ENCODE peak calls at places on chromosomes 16 and 17, in seven cellular contexts. One of them, this sample, is unnamed.

GRCh38 chr16:89623511-89624232 is 10.2 kb downstream of the DPEP1 start:
- DNase-seq in activated T-cell treated with anti-CD3 and anti-CD28 coated beads for 24 hours: no peak
- DNase-seq in IMR-90: no peak
- DNase-seq in Daoy: no peak
- DNase-seq in heart right ventricle: no peak
- DNase-seq in smooth muscle cell of the brain vasculature: no peak
- DNase-seq in stimulated activated CD8-positive, alpha-beta memory T cell treated with anti-CD3 and anti-CD28 coated beads, Interleukin-7, amount 100 ng/mL, for 24 hours: no peak
- DNase-seq in this sample: no peak

GRCh38 chr16:88376053-88376834 is 6.5 kb upstream of the ZNF469 start:
- DNase-seq in stimulated activated CD8-positive, alpha-beta memory T cell treated with anti-CD3 and anti-CD28 coated beads, Interleukin-7, amount 100 ng/mL, for 24 hours: no peak
- DNase-seq in Daoy: no peak
- DNase-seq in smooth muscle cell of the brain vasculature: no peak
- DNase-seq in activated T-cell treated with anti-CD3 and anti-CD28 coated beads for 24 hours: no peak
- DNase-seq in IMR-90: no peak
- DNase-seq in heart right ventricle: no peak
- DNase-seq in this sample: no peak

GRCh38 chr17:28937044-28937729 is 14.1 kb downstream of the PHF12 start:
- DNase-seq in Daoy: no peak
- DNase-seq in stimulated activated CD8-positive, alpha-beta memory T cell treated with anti-CD3 and anti-CD28 coated beads, Interleukin-7, amount 100 ng/mL, for 24 hours: no peak
- DNase-seq in IMR-90: peak
- DNase-seq in activated T-cell treated with anti-CD3 and anti-CD28 coated beads for 24 hours: no peak
- DNase-seq in heart right ventricle: no peak
- DNase-seq in smooth muscle cell of the brain vasculature: no peak
- DNase-seq in this sample: no peak

GRCh38 chr17:28549274-28550132 is 2.9 kb downstream of the UNC119 start:
- DNase-seq in heart right ventricle: no peak
- DNase-seq in smooth muscle cell of the brain vasculature: no peak
- DNase-seq in IMR-90: no peak
- DNase-seq in Daoy: no peak
- DNase-seq in stimulated activated CD8-positive, alpha-beta memory T cell treated with anti-CD3 and anti-CD28 coated beads, Interleukin-7, amount 100 ng/mL, for 24 hours: no peak
- DNase-seq in activated T-cell treated with anti-CD3 and anti-CD28 coated beads for 24 hours: peak
- DNase-seq in this sample: no peak

GRCh38 chr16:22116095-22116700 is 23.9 kb downstream of the VWA3A start:
- DNase-seq in stimulated activated CD8-positive, alpha-beta memory T cell treated with anti-CD3 and anti-CD28 coated beads, Interleukin-7, amount 100 ng/mL, for 24 hours: no peak
- DNase-seq in Daoy: no peak
- DNase-seq in activated T-cell treated with anti-CD3 and anti-CD28 coated beads for 24 hours: no peak
- DNase-seq in smooth muscle cell of the brain vasculature: no peak
- DNase-seq in heart right ventricle: no peak
- DNase-seq in IMR-90: no peak
- DNase-seq in this sample: no peak

GRCh38 chr16:79172306-79172705 is 428.2 kb downstream of the MAF start:
- DNase-seq in activated T-cell treated with anti-CD3 and anti-CD28 coated beads for 24 hours: no peak
- DNase-seq in stimulated activated CD8-positive, alpha-beta memory T cell treated with anti-CD3 and anti-CD28 coated beads, Interleukin-7, amount 100 ng/mL, for 24 hours: no peak
- DNase-seq in smooth muscle cell of the brain vasculature: no peak
- DNase-seq in IMR-90: no peak
- DNase-seq in heart right ventricle: no peak
- DNase-seq in Daoy: no peak
- DNase-seq in this sample: no peak

GRCh38 chr17:76735006-76735405 is 2.1 kb downstream of the SRSF2 start:
- DNase-seq in IMR-90: peak
- DNase-seq in activated T-cell treated with anti-CD3 and anti-CD28 coated beads for 24 hours: no peak
- DNase-seq in Daoy: peak
- DNase-seq in smooth muscle cell of the brain vasculature: no peak
- DNase-seq in stimulated activated CD8-positive, alpha-beta memory T cell treated with anti-CD3 and anti-CD28 coated beads, Interleukin-7, amount 100 ng/mL, for 24 hours: no peak
- DNase-seq in heart right ventricle: no peak
- DNase-seq in this sample: no peak

GRCh38 chr16:72963921-72964320 is 84.0 kb downstream of the ZFHX3 start:
- DNase-seq in activated T-cell treated with anti-CD3 and anti-CD28 coated beads for 24 hours: no peak
- DNase-seq in IMR-90: peak
- DNase-seq in heart right ventricle: no peak
- DNase-seq in smooth muscle cell of the brain vasculature: no peak
- DNase-seq in Daoy: no peak
- DNase-seq in stimulated activated CD8-positive, alpha-beta memory T cell treated with anti-CD3 and anti-CD28 coated beads, Interleukin-7, amount 100 ng/mL, for 24 hours: no peak
- DNase-seq in this sample: no peak

GRCh38 chr16:58024673-58025350 is 742 bp upstream of the MMP15 start:
- DNase-seq in heart right ventricle: peak
- DNase-seq in Daoy: no peak
- DNase-seq in IMR-90: no peak
- DNase-seq in smooth muscle cell of the brain vasculature: no peak
- DNase-seq in activated T-cell treated with anti-CD3 and anti-CD28 coated beads for 24 hours: no peak
- DNase-seq in stimulated activated CD8-positive, alpha-beta memory T cell treated with anti-CD3 and anti-CD28 coated beads, Interleukin-7, amount 100 ng/mL, for 24 hours: no peak
- DNase-seq in this sample: peak

GRCh38 chr17:77898521-77899434 is 59.7 kb upstream of the TNRC6C start:
- DNase-seq in activated T-cell treated with anti-CD3 and anti-CD28 coated beads for 24 hours: no peak
- DNase-seq in smooth muscle cell of the brain vasculature: no peak
- DNase-seq in IMR-90: no peak
- DNase-seq in Daoy: no peak
- DNase-seq in heart right ventricle: no peak
- DNase-seq in stimulated activated CD8-positive, alpha-beta memory T cell treated with anti-CD3 and anti-CD28 coated beads, Interleukin-7, amount 100 ng/mL, for 24 hours: no peak
- DNase-seq in this sample: no peak

GRCh38 chr17:64073771-64074703 is 53.6 kb upstream of the ICAM2 start:
- DNase-seq in stimulated activated CD8-positive, alpha-beta memory T cell treated with anti-CD3 and anti-CD28 coated beads, Interleukin-7, amount 100 ng/mL, for 24 hours: no peak
- DNase-seq in smooth muscle cell of the brain vasculature: no peak
- DNase-seq in activated T-cell treated with anti-CD3 and anti-CD28 coated beads for 24 hours: no peak
- DNase-seq in IMR-90: no peak
- DNase-seq in heart right ventricle: no peak
- DNase-seq in Daoy: no peak
- DNase-seq in this sample: no peak

GRCh38 chr16:12341423-12341822 is 364.9 kb downstream of the SNX29 start:
- DNase-seq in stimulated activated CD8-positive, alpha-beta memory T cell treated with anti-CD3 and anti-CD28 coated beads, Interleukin-7, amount 100 ng/mL, for 24 hours: no peak
- DNase-seq in smooth muscle cell of the brain vasculature: no peak
- DNase-seq in heart right ventricle: no peak
- DNase-seq in IMR-90: peak
- DNase-seq in Daoy: peak
- DNase-seq in activated T-cell treated with anti-CD3 and anti-CD28 coated beads for 24 hours: no peak
- DNase-seq in this sample: no peak

GRCh38 chr16:72590179-72590937 is 418.4 kb upstream of the PMFBP1 start:
- DNase-seq in smooth muscle cell of the brain vasculature: no peak
- DNase-seq in stimulated activated CD8-positive, alpha-beta memory T cell treated with anti-CD3 and anti-CD28 coated beads, Interleukin-7, amount 100 ng/mL, for 24 hours: no peak
- DNase-seq in activated T-cell treated with anti-CD3 and anti-CD28 coated beads for 24 hours: no peak
- DNase-seq in heart right ventricle: no peak
- DNase-seq in Daoy: no peak
- DNase-seq in IMR-90: peak
- DNase-seq in this sample: no peak

GRCh38 chr16:4780235-4780634 is 7.9 kb downstream of the SEPTIN12 start:
- DNase-seq in stimulated activated CD8-positive, alpha-beta memory T cell treated with anti-CD3 and anti-CD28 coated beads, Interleukin-7, amount 100 ng/mL, for 24 hours: no peak
- DNase-seq in Daoy: no peak
- DNase-seq in smooth muscle cell of the brain vasculature: no peak
- DNase-seq in IMR-90: peak
- DNase-seq in heart right ventricle: no peak
- DNase-seq in activated T-cell treated with anti-CD3 and anti-CD28 coated beads for 24 hours: no peak
- DNase-seq in this sample: no peak

GRCh38 chr17:35555695-35556094 is 4.9 kb downstream of the SLFN14 start:
- DNase-seq in activated T-cell treated with anti-CD3 and anti-CD28 coated beads for 24 hours: no peak
- DNase-seq in Daoy: no peak
- DNase-seq in heart right ventricle: no peak
- DNase-seq in IMR-90: no peak
- DNase-seq in stimulated activated CD8-positive, alpha-beta memory T cell treated with anti-CD3 and anti-CD28 coated beads, Interleukin-7, amount 100 ng/mL, for 24 hours: no peak
- DNase-seq in smooth muscle cell of the brain vasculature: no peak
- DNase-seq in this sample: no peak

GRCh38 chr17:38556234-38556633 is 49.5 kb downstream of the SRCIN1 start:
- DNase-seq in activated T-cell treated with anti-CD3 and anti-CD28 coated beads for 24 hours: no peak
- DNase-seq in Daoy: no peak
- DNase-seq in smooth muscle cell of the brain vasculature: no peak
- DNase-seq in stimulated activated CD8-positive, alpha-beta memory T cell treated with anti-CD3 and anti-CD28 coated beads, Interleukin-7, amount 100 ng/mL, for 24 hours: no peak
- DNase-seq in heart right ventricle: no peak
- DNase-seq in IMR-90: no peak
- DNase-seq in this sample: no peak

GRCh38 chr16:55386534-55387296 is 62.7 kb downstream of the IRX6 start:
- DNase-seq in IMR-90: no peak
- DNase-seq in smooth muscle cell of the brain vasculature: no peak
- DNase-seq in stimulated activated CD8-positive, alpha-beta memory T cell treated with anti-CD3 and anti-CD28 coated beads, Interleukin-7, amount 100 ng/mL, for 24 hours: no peak
- DNase-seq in activated T-cell treated with anti-CD3 and anti-CD28 coated beads for 24 hours: no peak
- DNase-seq in heart right ventricle: no peak
- DNase-seq in Daoy: no peak
- DNase-seq in this sample: no peak